ENCODE peak calls at places on chromosomes 1 and 21, in five cellular contexts. One of them, this sample, is unnamed.

GRCh38 chr21:27803571-27803970 is 836.7 kb upstream of the ADAMTS5 start:
- DNase-seq in endothelial cell of umbilical vein: no peak
- DNase-seq in GM12878: no peak
- DNase-seq in H1: no peak
- DNase-seq in NB4: no peak
- DNase-seq in this sample: no peak

GRCh38 chr1:13664451-13664850 is 35.5 kb upstream of the PRDM2 start:
- DNase-seq in endothelial cell of umbilical vein: no peak
- DNase-seq in H1: no peak
- DNase-seq in GM12878: peak
- DNase-seq in NB4: no peak
- DNase-seq in this sample: no peak

GRCh38 chr1:234730542-234731370 is 120.8 kb upstream of the IRF2BP2 start:
- DNase-seq in NB4: no peak
- DNase-seq in H1: no peak
- DNase-seq in GM12878: peak
- DNase-seq in endothelial cell of umbilical vein: no peak
- DNase-seq in this sample: no peak

GRCh38 chr1:199682081-199682480 is 345.4 kb upstream of the NR5A2 start:
- DNase-seq in GM12878: no peak
- DNase-seq in H1: no peak
- DNase-seq in endothelial cell of umbilical vein: no peak
- DNase-seq in NB4: no peak
- DNase-seq in this sample: no peak

GRCh38 chr1:48028218-48028804 is 31.1 kb upstream of the TRABD2B start:
- DNase-seq in GM12878: no peak
- DNase-seq in endothelial cell of umbilical vein: no peak
- DNase-seq in H1: no peak
- DNase-seq in NB4: no peak
- DNase-seq in this sample: no peak

GRCh38 chr1:111804736-111805135 is 49.0 kb downstream of the DDX20 start:
- DNase-seq in endothelial cell of umbilical vein: no peak
- DNase-seq in GM12878: no peak
- DNase-seq in NB4: no peak
- DNase-seq in H1: no peak
- DNase-seq in this sample: no peak

GRCh38 chr1:48681476-48682305 is 95.0 kb downstream of the BEND5 start:
- DNase-seq in GM12878: no peak
- DNase-seq in NB4: no peak
- DNase-seq in endothelial cell of umbilical vein: no peak
- DNase-seq in H1: no peak
- DNase-seq in this sample: no peak

GRCh38 chr21:27213328-27213727 is 246.4 kb upstream of the ADAMTS5 start:
- DNase-seq in endothelial cell of umbilical vein: no peak
- DNase-seq in GM12878: no peak
- DNase-seq in NB4: no peak
- DNase-seq in H1: no peak
- DNase-seq in this sample: no peak

GRCh38 chr1:88998716-88999115 is 6.3 kb upstream of the KYAT3 start:
- DNase-seq in NB4: peak
- DNase-seq in GM12878: no peak
- DNase-seq in H1: no peak
- DNase-seq in endothelial cell of umbilical vein: peak
- DNase-seq in this sample: peak

GRCh38 chr21:43767980-43768867 is 7.9 kb downstream of the CSTB start:
- DNase-seq in H1: peak
- DNase-seq in endothelial cell of umbilical vein: peak
- DNase-seq in NB4: peak
- DNase-seq in GM12878: no peak
- DNase-seq in this sample: peak

GRCh38 chr1:13951793-13952751 is 252.1 kb downstream of the PRDM2 start:
- DNase-seq in NB4: no peak
- DNase-seq in endothelial cell of umbilical vein: no peak
- DNase-seq in GM12878: no peak
- DNase-seq in H1: no peak
- DNase-seq in this sample: no peak

GRCh38 chr1:180632326-180633088 is 685 bp downstream of the XPR1 start:
- DNase-seq in endothelial cell of umbilical vein: peak
- DNase-seq in NB4: no peak
- DNase-seq in GM12878: no peak
- DNase-seq in H1: peak
- DNase-seq in this sample: no peak

GRCh38 chr21:42532466-42533181 is 19.0 kb downstream of the SLC37A1 start:
- DNase-seq in endothelial cell of umbilical vein: no peak
- DNase-seq in H1: no peak
- DNase-seq in NB4: no peak
- DNase-seq in GM12878: no peak
- DNase-seq in this sample: no peak

GRCh38 chr1:58031416-58031815 is 515.1 kb downstream of the OMA1 start:
- DNase-seq in endothelial cell of umbilical vein: no peak
- DNase-seq in GM12878: no peak
- DNase-seq in H1: no peak
- DNase-seq in NB4: no peak
- DNase-seq in this sample: no peak

GRCh38 chr21:40625991-40626390 is 221.0 kb downstream of the DSCAM start:
- DNase-seq in endothelial cell of umbilical vein: no peak
- DNase-seq in GM12878: no peak
- DNase-seq in H1: no peak
- DNase-seq in NB4: no peak
- DNase-seq in this sample: no peak

GRCh38 chr1:225962440-225962975 is 21.5 kb upstream of the LEFTY2 start:
- DNase-seq in endothelial cell of umbilical vein: peak
- DNase-seq in GM12878: no peak
- DNase-seq in H1: peak
- DNase-seq in NB4: peak
- DNase-seq in this sample: no peak

GRCh38 chr21:34889287-34889536 is 159.9 kb downstream of the RUNX1 start:
- DNase-seq in NB4: no peak
- DNase-seq in GM12878: no peak
- DNase-seq in H1: no peak
- DNase-seq in endothelial cell of umbilical vein: peak
- DNase-seq in this sample: no peak

GRCh38 chr1:107739651-107740050 is 225.3 kb downstream of the VAV3 start:
- DNase-seq in H1: no peak
- DNase-seq in NB4: no peak
- DNase-seq in GM12878: no peak
- DNase-seq in endothelial cell of umbilical vein: no peak
- DNase-seq in this sample: no peak

GRCh38 chr21:43619856-43620255 is 39.4 kb downstream of the HSF2BP start:
- DNase-seq in GM12878: no peak
- DNase-seq in NB4: no peak
- DNase-seq in endothelial cell of umbilical vein: no peak
- DNase-seq in H1: no peak
- DNase-seq in this sample: no peak

GRCh38 chr1:218479436-218480115 is 134.4 kb downstream of the TGFB2 start:
- DNase-seq in endothelial cell of umbilical vein: peak
- DNase-seq in NB4: no peak
- DNase-seq in GM12878: no peak
- DNase-seq in H1: no peak
- DNase-seq in this sample: no peak

GRCh38 chr1:201001962-201002361 is 21.6 kb downstream of the KIF21B start:
- DNase-seq in endothelial cell of umbilical vein: no peak
- DNase-seq in NB4: no peak
- DNase-seq in GM12878: no peak
- DNase-seq in H1: no peak
- DNase-seq in this sample: no peak

GRCh38 chr1:25082216-25082899 is 149.9 kb downstream of the SYF2 start:
- DNase-seq in H1: no peak
- DNase-seq in endothelial cell of umbilical vein: no peak
- DNase-seq in GM12878: no peak
- DNase-seq in NB4: no peak
- DNase-seq in this sample: no peak

GRCh38 chr1:196593955-196594354 is 14.3 kb downstream of the KCNT2 start:
- DNase-seq in endothelial cell of umbilical vein: no peak
- DNase-seq in GM12878: no peak
- DNase-seq in NB4: no peak
- DNase-seq in H1: no peak
- DNase-seq in this sample: no peak

GRCh38 chr21:33490991-33491372 is 534 bp downstream of the DNAJC28 start:
- DNase-seq in NB4: no peak
- DNase-seq in GM12878: no peak
- DNase-seq in H1: no peak
- DNase-seq in endothelial cell of umbilical vein: peak
- DNase-seq in this sample: peak

GRCh38 chr1:173009597-173009996 is 41.1 kb downstream of the TNFSF18 start:
- DNase-seq in endothelial cell of umbilical vein: peak
- DNase-seq in H1: no peak
- DNase-seq in NB4: no peak
- DNase-seq in GM12878: no peak
- DNase-seq in this sample: no peak

GRCh38 chr1:235861857-235862256 is 4.8 kb downstream of the LYST start:
- DNase-seq in H1: no peak
- DNase-seq in endothelial cell of umbilical vein: no peak
- DNase-seq in NB4: no peak
- DNase-seq in GM12878: no peak
- DNase-seq in this sample: no peak

GRCh38 chr1:65687435-65688214 is 105.1 kb upstream of the PDE4B start:
- DNase-seq in endothelial cell of umbilical vein: peak
- DNase-seq in GM12878: peak
- DNase-seq in NB4: peak
- DNase-seq in H1: peak
- DNase-seq in this sample: peak

GRCh38 chr1:159008744-159009188 is 941 bp upstream of the IFI16 start:
- DNase-seq in endothelial cell of umbilical vein: no peak
- DNase-seq in H1: no peak
- DNase-seq in GM12878: peak
- DNase-seq in NB4: peak
- DNase-seq in this sample: no peak

GRCh38 chr1:35886606-35887431 is 3.8 kb downstream of the AGO1 start:
- DNase-seq in H1: no peak
- DNase-seq in GM12878: no peak
- DNase-seq in NB4: peak
- DNase-seq in endothelial cell of umbilical vein: peak
- DNase-seq in this sample: no peak

GRCh38 chr1:8603220-8603616 is 214.2 kb downstream of the RERE start:
- DNase-seq in GM12878: no peak
- DNase-seq in endothelial cell of umbilical vein: peak
- DNase-seq in NB4: no peak
- DNase-seq in H1: no peak
- DNase-seq in this sample: no peak

GRCh38 chr21:44312716-44313115 is 12.9 kb downstream of the PFKL start:
- DNase-seq in GM12878: no peak
- DNase-seq in endothelial cell of umbilical vein: no peak
- DNase-seq in H1: no peak
- DNase-seq in NB4: no peak
- DNase-seq in this sample: no peak

GRCh38 chr1:108570998-108571401 is 11.1 kb downstream of the EEIG2 start:
- DNase-seq in NB4: no peak
- DNase-seq in GM12878: no peak
- DNase-seq in endothelial cell of umbilical vein: no peak
- DNase-seq in H1: no peak
- DNase-seq in this sample: no peak

GRCh38 chr1:173253046-173253445 is 45.9 kb upstream of the TNFSF4 start:
- DNase-seq in NB4: no peak
- DNase-seq in GM12878: no peak
- DNase-seq in H1: no peak
- DNase-seq in endothelial cell of umbilical vein: no peak
- DNase-seq in this sample: no peak

GRCh38 chr1:119470377-119470776 is 36.6 kb upstream of the HSD3B1 start:
- DNase-seq in endothelial cell of umbilical vein: no peak
- DNase-seq in NB4: no peak
- DNase-seq in GM12878: no peak
- DNase-seq in H1: no peak
- DNase-seq in this sample: no peak

GRCh38 chr1:59994302-59995198 is 68.0 kb upstream of the CYP2J2 start:
- DNase-seq in GM12878: no peak
- DNase-seq in H1: no peak
- DNase-seq in NB4: no peak
- DNase-seq in endothelial cell of umbilical vein: no peak
- DNase-seq in this sample: no peak

GRCh38 chr1:2990376-2991115 is 30.7 kb upstream of the ACTRT2 start:
- DNase-seq in GM12878: no peak
- DNase-seq in H1: no peak
- DNase-seq in endothelial cell of umbilical vein: no peak
- DNase-seq in NB4: no peak
- DNase-seq in this sample: no peak
- TF ChIP-seq MAX in GM12878: no peak
- TF ChIP-seq MAX in H1: no peak
- TF ChIP-seq MAX in endothelial cell of umbilical vein: no peak
- TF ChIP-seq MAX in NB4: no peak
- TF ChIP-seq MAX in this sample: no peak

GRCh38 chr1:110310300-110310699 is 28.9 kb upstream of the RBM15 start:
- DNase-seq in GM12878: no peak
- DNase-seq in NB4: no peak
- DNase-seq in H1: no peak
- DNase-seq in endothelial cell of umbilical vein: no peak
- DNase-seq in this sample: no peak
- TF ChIP-seq MAX in GM12878: no peak
- TF ChIP-seq MAX in NB4: no peak
- TF ChIP-seq MAX in H1: no peak
- TF ChIP-seq MAX in endothelial cell of umbilical vein: no peak
- TF ChIP-seq MAX in this sample: no peak

GRCh38 chr1:174721246-174721645 is 273.5 kb downstream of the GPR52 start:
- DNase-seq in H1: no peak
- DNase-seq in GM12878: no peak
- DNase-seq in endothelial cell of umbilical vein: no peak
- DNase-seq in NB4: no peak
- DNase-seq in this sample: no peak
- TF ChIP-seq MAX in H1: no peak
- TF ChIP-seq MAX in GM12878: no peak
- TF ChIP-seq MAX in endothelial cell of umbilical vein: no peak
- TF ChIP-seq MAX in NB4: no peak
- TF ChIP-seq MAX in this sample: no peak

DNA sequence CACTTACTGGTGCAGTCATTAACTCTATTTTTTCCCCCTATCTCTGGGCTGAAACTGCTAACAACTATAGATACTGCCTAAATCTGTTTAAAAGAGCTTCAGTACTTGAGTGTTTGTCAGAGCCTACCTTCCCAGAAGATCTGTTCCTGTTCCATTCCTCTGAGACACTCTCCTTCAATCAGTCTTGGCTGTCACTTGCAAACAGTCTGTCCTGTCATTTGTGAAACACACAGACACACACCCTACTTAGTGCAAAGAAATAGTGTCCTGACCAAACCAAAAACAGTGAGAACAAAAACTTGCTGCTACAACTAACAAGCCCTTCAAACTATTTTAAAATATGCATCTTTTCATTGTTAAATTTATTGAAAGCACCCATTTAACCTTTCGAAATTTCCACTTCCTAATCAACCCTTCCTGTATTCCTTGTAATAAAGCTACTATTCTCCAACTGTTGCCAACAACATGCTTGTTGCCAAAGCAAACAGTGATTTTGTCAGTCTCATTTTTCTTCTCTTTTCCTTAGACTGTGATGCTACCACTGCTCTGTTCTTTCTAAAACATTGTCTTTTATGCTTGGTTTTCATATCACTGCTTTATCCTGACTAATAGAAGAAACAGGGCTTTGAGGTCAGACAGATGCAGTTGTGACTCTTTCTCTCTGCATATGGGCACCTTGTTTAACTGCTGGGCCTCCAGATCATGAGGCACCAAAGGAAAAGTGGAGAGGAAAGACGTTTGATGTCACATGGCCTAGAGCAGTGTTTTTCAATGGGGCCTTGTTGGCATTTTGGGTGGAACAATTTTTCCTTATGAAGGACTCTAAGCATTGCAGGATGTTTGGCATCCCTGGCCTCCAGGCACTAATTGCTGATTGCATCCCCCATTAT is 55.9 kb downstream of the HMCN1 start:
- DNase-seq in endothelial cell of umbilical vein: peak
- DNase-seq in GM12878: no peak
- DNase-seq in H1: no peak
- DNase-seq in NB4: no peak
- DNase-seq in this sample: no peak
- TF ChIP-seq MAX in endothelial cell of umbilical vein: no peak
- TF ChIP-seq MAX in GM12878: no peak
- TF ChIP-seq MAX in H1: no peak
- TF ChIP-seq MAX in NB4: no peak
- TF ChIP-seq MAX in this sample: no peak

This sample was measured in HCT116.